ENCODE peak calls at places on chromosomes 16 and 17, in seven cellular contexts. N, U, S, G, F, L and B are unnamed samples.

GRCh38 chr16:56382459-56382858 is 42.9 kb downstream of the AMFR start:
- DNase-seq in G (no peak), F (no peak), U (no peak), S (no peak), N (no peak), L (no peak), B (no peak)

GRCh38 chr16:85005278-85006069 is 5.9 kb downstream of the ZDHHC7 start:
- DNase-seq in N (no peak), F (no peak), G (no peak), U (no peak), S (peak), L (no peak), B (no peak)

GRCh38 chr16:57473176-57473840 is 10.8 kb downstream of the POLR2C start:
- DNase-seq in L (no peak), G (no peak), N (no peak), U (no peak), S (no peak), F (no peak), B (no peak)

GRCh38 chr16:53207810-53208752 is 153.3 kb downstream of the CHD9 start:
- DNase-seq in U (no peak), F (peak), S (no peak), N (no peak), L (peak), G (peak), B (peak)

GRCh38 chr17:46771601-46772012 is 46.9 kb downstream of the WNT3 start:
- DNase-seq in S (no peak), N (peak), F (no peak), G (peak), L (no peak), U (no peak), B (no peak)

GRCh38 chr17:77437017-77437416 is 296.2 kb downstream of the SEC14L1 start:
- DNase-seq in G (no peak), N (no peak), S (peak), L (no peak), U (no peak), F (peak), B (peak)

GRCh38 chr16:86640265-86640843 is 62.0 kb downstream of the FOXL1 start:
- DNase-seq in L (no peak), G (no peak), N (no peak), U (no peak), S (no peak), F (no peak), B (no peak)

GRCh38 chr16:66205287-66206167 is 161.0 kb upstream of the CDH5 start:
- DNase-seq in N (no peak), S (no peak), U (no peak), G (peak), F (peak), L (no peak), B (peak)

GRCh38 chr16:69351309-69352027 is at the start of gene TMED6:
- DNase-seq in N (peak), S (no peak), L (no peak), U (no peak), G (no peak), F (no peak), B (no peak)

GRCh38 chr17:40510328-40510648 is 8.9 kb upstream of the TNS4 start:
- DNase-seq in U (no peak), G (peak), N (no peak), L (no peak), S (peak), F (no peak), B (peak)

GRCh38 chr17:65154770-65155589 is 17.8 kb downstream of the RGS9 start:
- DNase-seq in N (peak), U (no peak), S (no peak), G (no peak), F (peak), L (no peak), B (peak)

GRCh38 chr16:63890072-63890471 is 1231.8 kb downstream of the CDH11 start:
- DNase-seq in F (peak), L (no peak), U (no peak), S (no peak), N (no peak), G (no peak), B (peak)

GRCh38 chr16:11391576-11391975 is 46.3 kb downstream of the RMI2 start:
- DNase-seq in F (no peak), L (no peak), U (no peak), N (peak), S (no peak), G (peak), B (no peak)

GRCh38 chr16:72947379-72948237 is 100.3 kb downstream of the ZFHX3 start:
- DNase-seq in L (no peak), G (no peak), F (peak), S (peak), U (no peak), N (no peak), B (no peak)

GRCh38 chr16:80347900-80348299 is 192.9 kb upstream of the DYNLRB2 start:
- DNase-seq in L (no peak), G (peak), N (no peak), S (peak), U (no peak), F (peak), B (no peak)

GRCh38 chr17:49582055-49582703 is 6.5 kb downstream of the NXPH3 start:
- DNase-seq in G (no peak), L (no peak), U (no peak), F (no peak), N (no peak), S (no peak), B (no peak)

GRCh38 chr16:62021295-62021694 is 14.9 kb downstream of the CDH8 start:
- DNase-seq in U (no peak), N (no peak), S (no peak), G (no peak), F (no peak), L (no peak), B (no peak)

GRCh38 chr17:34443832-34444469 is 80.9 kb upstream of the CCL1 start:
- DNase-seq in L (no peak), F (no peak), U (no peak), N (no peak), S (no peak), G (peak), B (no peak)

GRCh38 chr16:31356566-31357323 is 1.8 kb downstream of the ITGAX start:
- DNase-seq in F (no peak), U (no peak), S (no peak), G (peak), L (no peak), N (no peak), B (no peak)

GRCh38 chr16:25691519-25692091 is at the start of gene HS3ST4:
- DNase-seq in F (no peak), S (no peak), U (no peak), L (peak), G (peak), N (no peak), B (no peak)

DNA sequence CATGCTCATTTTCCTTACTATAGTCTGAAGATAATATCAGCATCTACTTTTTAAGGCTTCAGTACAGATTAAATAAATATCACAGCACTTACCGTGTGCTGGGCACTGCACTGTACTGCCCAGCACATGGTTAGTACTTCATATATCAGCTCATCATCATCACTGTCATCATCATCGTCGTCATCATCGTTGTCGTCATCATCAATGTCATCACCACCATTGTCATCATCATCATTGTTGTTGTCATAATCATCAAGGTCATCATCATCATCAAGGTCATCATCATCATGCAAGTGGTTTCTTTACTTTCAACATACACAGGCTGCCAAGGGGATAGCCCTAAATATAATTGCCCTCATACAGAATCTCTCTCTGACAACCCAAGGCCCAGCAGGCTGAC is 275.1 kb downstream of the ABCC12 start:
- DNase-seq in L (no peak), S (no peak), F (no peak), G (no peak), N (no peak), U (no peak), B (no peak)
- TF ChIP-seq CTCF in L (no peak), S (no peak), F (no peak), G (no peak), N (no peak), U (no peak), B (no peak)

GRCh38 chr17:10631701-10632100 is 25.4 kb downstream of the MYH3 start:
- DNase-seq in U (no peak), S (no peak), G (no peak), L (no peak), N (no peak), F (no peak), B (no peak)
- TF ChIP-seq CTCF in U (no peak), S (no peak), G (no peak), L (no peak), N (no peak), F (no peak), B (no peak)

GRCh38 chr17:1860978-1861377 is 31.2 kb downstream of the RPA1 start:
- DNase-seq in S (no peak), G (no peak), L (no peak), N (no peak), F (no peak), U (no peak), B (no peak)

GRCh38 chr17:1861391-1862010 is 31.7 kb downstream of the RPA1 start:
- DNase-seq in L (no peak), U (no peak), N (no peak), F (no peak), S (no peak), G (no peak), B (no peak)

GRCh38 chr17:1867307-1867706 is 37.5 kb downstream of the RPA1 start:
- DNase-seq in S (no peak), F (no peak), N (no peak), L (no peak), U (no peak), G (no peak), B (no peak)

GRCh38 chr17:1868090-1868489 is 38.3 kb downstream of the RPA1 start:
- DNase-seq in U (no peak), S (no peak), L (no peak), N (no peak), F (no peak), G (no peak), B (no peak)

DNA sequence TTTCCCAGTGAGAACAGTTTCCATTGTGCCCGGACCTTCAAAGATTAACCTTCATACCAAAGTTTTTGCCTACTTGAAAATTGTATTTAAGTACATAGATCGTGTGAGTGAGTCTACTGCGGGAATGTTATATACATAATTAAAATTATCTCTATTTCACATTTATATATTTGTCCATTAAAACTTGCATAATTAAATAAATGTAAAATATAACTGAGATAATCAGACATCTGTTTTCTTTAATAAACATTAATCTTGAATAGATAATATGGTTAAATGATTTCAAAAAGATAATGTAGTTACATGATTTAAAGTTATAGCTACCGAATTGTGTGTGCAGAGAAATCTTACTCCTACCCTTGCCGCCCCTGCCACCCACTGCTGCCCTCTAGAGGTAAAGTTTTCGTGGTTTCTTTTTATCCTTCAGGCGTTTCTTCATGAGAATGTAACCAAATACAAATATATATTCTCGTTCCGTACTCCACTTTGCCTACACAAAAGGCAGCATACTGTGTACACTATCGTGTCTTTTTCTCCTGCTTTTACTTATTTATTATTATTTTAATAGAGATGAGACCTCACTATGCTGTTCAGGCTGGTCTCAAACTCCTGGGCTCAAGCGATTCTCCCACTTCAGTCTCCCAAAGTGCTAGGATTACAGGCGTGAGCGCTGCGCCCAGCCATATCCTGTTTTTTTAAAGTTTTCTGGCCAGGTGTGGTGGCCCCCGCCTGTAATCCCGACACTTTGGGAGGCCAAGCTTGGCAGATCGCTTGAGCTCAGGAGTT is 35.6 kb downstream of the RPA1 start:
- DNase-seq in S (no peak), G (peak), L (no peak), N (peak), F (peak), U (peak), B (peak)
- TF ChIP-seq CTCF in S (peak), G (peak), L (peak), N (peak), F (peak), U (peak), B (peak)

GRCh38 chr17:80367510-80367909 is 47.5 kb upstream of the ENDOV start:
- DNase-seq in S (no peak), N (no peak), F (no peak), G (no peak), U (no peak), L (no peak), B (no peak)
- TF ChIP-seq CTCF in S (no peak), N (no peak), F (no peak), G (no peak), U (no peak), L (no peak), B (no peak)

GRCh38 chr16:720990-721764 is at the start of gene ANTKMT:
- DNase-seq in L (peak), S (peak), G (peak), U (peak), F (peak), N (peak), B (peak)

GRCh38 chr16:719815-720506 is 985 bp upstream of the ANTKMT start:
- DNase-seq in N (peak), L (no peak), S (no peak), U (no peak), G (peak), F (no peak), B (no peak)

GRCh38 chr16:718922-719321 is 2.0 kb upstream of the ANTKMT start:
- DNase-seq in S (no peak), U (no peak), N (peak), F (no peak), G (no peak), L (no peak), B (no peak)

GRCh38 chr16:721765-722481 is 977 bp downstream of the ANTKMT start:
- DNase-seq in F (no peak), N (no peak), S (no peak), G (no peak), L (no peak), U (no peak), B (no peak)

GRCh38 chr16:720507-720989 is 398 bp upstream of the ANTKMT start:
- DNase-seq in F (peak), S (no peak), G (peak), U (no peak), N (peak), L (no peak), B (peak)
- TF ChIP-seq CTCF in F (no peak), S (no peak), G (peak), U (no peak), N (no peak), L (no peak), B (peak)

GRCh38 chr16:78461496-78461938 is 362.1 kb downstream of the WWOX start:
- DNase-seq in F (peak), N (no peak), L (no peak), G (no peak), S (no peak), U (no peak), B (no peak)

GRCh38 chr16:78455861-78456260 is 356.4 kb downstream of the WWOX start:
- DNase-seq in G (no peak), U (no peak), F (no peak), N (no peak), S (no peak), L (no peak), B (no peak)

GRCh38 chr16:78461087-78461486 is 361.6 kb downstream of the WWOX start:
- DNase-seq in L (no peak), G (no peak), S (no peak), N (no peak), U (no peak), F (no peak), B (no peak)

GRCh38 chr16:78460428-78460827 is 361.0 kb downstream of the WWOX start:
- DNase-seq in U (no peak), L (no peak), G (no peak), N (no peak), S (no peak), F (no peak), B (no peak)

GRCh38 chr16:78458588-78458987 is 359.1 kb downstream of the WWOX start:
- DNase-seq in S (no peak), N (no peak), G (no peak), F (no peak), U (no peak), L (no peak), B (no peak)
- TF ChIP-seq CTCF in S (no peak), N (no peak), G (peak), F (no peak), U (no peak), L (peak), B (no peak)